ENCODE peak calls at places on chromosomes 6 and 20, in five cellular contexts. M, P, Q, B and U are unnamed samples.
A peak's percentile ranks its signal among the peaks of the same experiment; 100 is the strongest.

GRCh38 chr6:167244064-167244949 is 46.8 kb upstream of the UNC93A start:
- DNase-seq in M (no peak), P (no peak), Q (no peak), B (no peak), U (no peak)

GRCh38 chr20:37986873-37987601 is 46.2 kb downstream of the TTI1 start:
- DNase-seq in M (peak; percentile 81), P (no peak), Q (peak; percentile 55), B (peak; percentile 75), U (no peak)

GRCh38 chr20:13299401-13299800 is 78.3 kb downstream of the ISM1 start:
- DNase-seq in M (no peak), P (no peak), Q (no peak), B (no peak), U (no peak)

GRCh38 chr6:46113370-46113769 is 16.4 kb upstream of the ENPP4 start:
- DNase-seq in M (no peak), P (no peak), Q (no peak), B (no peak), U (no peak)

GRCh38 chr6:73074175-73074574 is 151.1 kb downstream of the KHDC1L start:
- DNase-seq in M (no peak), P (peak; percentile 79), Q (no peak), B (no peak), U (no peak)

GRCh38 chr6:29647927-29648642 is 8.8 kb upstream of the MOG start:
- DNase-seq in M (no peak), P (peak; percentile 36), Q (no peak), B (no peak), U (no peak)

GRCh38 chr6:89267918-89268317 is 47.2 kb downstream of the GABRR2 start:
- DNase-seq in M (no peak), P (no peak), Q (no peak), B (no peak), U (no peak)

GRCh38 chr20:58660855-58661254 is 9.8 kb downstream of the STX16 start:
- DNase-seq in M (no peak), P (no peak), Q (no peak), B (no peak), U (no peak)

GRCh38 chr6:33018904-33019303 is 9.5 kb upstream of the HLA-DOA start:
- DNase-seq in M (peak; percentile 49), P (no peak), Q (peak; percentile 79), B (no peak), U (no peak)

GRCh38 chr6:81734081-81734480 is 18.4 kb downstream of the TENT5A start:
- DNase-seq in M (no peak), P (no peak), Q (no peak), B (no peak), U (no peak)

GRCh38 chr6:82298012-82298411 is 50.5 kb upstream of the IBTK start:
- DNase-seq in M (no peak), P (peak; percentile 82), Q (no peak), B (no peak), U (no peak)

GRCh38 chr20:20462185-20462584 is 94.3 kb downstream of the INSM1 start:
- DNase-seq in M (no peak), P (no peak), Q (no peak), B (no peak), U (no peak)

GRCh38 chr20:19628570-19629134 is 129.4 kb upstream of the RIN2 start:
- DNase-seq in M (no peak), P (peak; percentile 64), Q (peak; percentile 24), B (peak; percentile 32), U (peak; percentile 16)

GRCh38 chr20:35436175-35436568 is 1.9 kb downstream of the GDF5 start:
- DNase-seq in M (no peak), P (no peak), Q (no peak), B (no peak), U (no peak)

GRCh38 chr20:35432430-35432735 is 5.6 kb downstream of the GDF5 start:
- DNase-seq in M (no peak), P (no peak), Q (no peak), B (no peak), U (no peak)

GRCh38 chr20:35433337-35433736 is 4.7 kb downstream of the GDF5 start:
- DNase-seq in M (no peak), P (no peak), Q (no peak), B (no peak), U (no peak)

GRCh38 chr20:35434085-35435005 is 3.7 kb downstream of the GDF5 start:
- DNase-seq in M (peak; percentile 54), P (no peak), Q (no peak), B (peak; percentile 31), U (no peak)

GRCh38 chr20:35437599-35437998 is 429 bp downstream of the GDF5 start:
- DNase-seq in M (no peak), P (no peak), Q (no peak), B (no peak), U (no peak)
- H3K27ac ChIP-seq in M (peak overlapping the region; percentile 36), P (no peak overlapping the region), Q (peak overlapping the region; percentile 57), B (no peak overlapping the region), U (no peak overlapping the region)

DNA sequence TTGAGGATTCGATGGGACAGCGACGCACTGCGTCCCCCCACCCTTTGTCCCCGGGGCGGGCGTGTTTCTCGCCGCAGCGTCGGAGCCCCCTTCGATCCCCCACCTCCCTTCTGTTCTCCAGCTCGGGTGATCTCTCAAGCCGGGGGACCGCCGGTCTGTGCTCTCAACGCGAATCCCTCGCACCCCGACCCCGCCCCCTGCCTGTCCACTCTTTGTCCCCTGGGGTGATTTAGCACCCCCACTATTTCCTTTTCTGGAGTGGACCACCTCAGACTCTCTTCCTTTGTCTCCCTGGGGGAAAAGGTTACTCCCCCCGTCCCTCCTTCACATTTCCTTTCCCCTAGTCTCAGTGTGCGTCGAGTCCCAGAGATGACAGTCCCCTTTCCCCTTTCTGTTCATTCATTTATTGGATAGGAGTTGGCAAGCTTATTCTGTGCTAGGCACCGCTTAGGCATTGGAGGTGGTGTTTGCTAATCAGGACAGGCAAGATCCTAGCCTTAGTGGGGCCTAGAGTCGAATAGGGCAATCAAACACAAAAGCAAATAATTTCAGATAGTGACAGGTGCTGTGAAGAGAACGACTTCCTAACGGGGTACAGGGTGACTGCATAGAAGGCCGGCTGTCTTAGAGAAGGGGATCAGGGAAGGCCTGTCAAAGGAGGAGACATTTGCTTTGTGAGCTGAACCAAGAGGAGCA is 671 bp downstream of the PTPN1 start:
- DNase-seq in M (peak; percentile 25), P (peak; percentile 27), Q (no peak), B (peak; percentile 44), U (no peak)
- H3K4me1 ChIP-seq in M (peaks cover 64% of the 10 kb centered on the region), P (peaks cover 33% of the 10 kb centered on the region), Q (peaks cover 26% of the 10 kb centered on the region), B (peaks cover 25% of the 10 kb centered on the region), U (peaks cover 45% of the 10 kb centered on the region)

GRCh38 chr6:162636167-162636566 is 91.4 kb downstream of the PRKN start:
- DNase-seq in M (no peak), P (no peak), Q (no peak), B (no peak), U (no peak)
- H3K27ac ChIP-seq in M (no peak overlapping the region), P (no peak overlapping the region), Q (no peak overlapping the region), B (no peak overlapping the region), U (no peak overlapping the region)

GRCh38 chr6:118708055-118708454 is 56.7 kb upstream of the CEP85L start:
- DNase-seq in M (no peak), P (no peak), Q (no peak), B (no peak), U (no peak)
- H3K4me1 ChIP-seq in M (peaks cover 32% of the 10 kb centered on the region), P (peaks cover 49% of the 10 kb centered on the region), Q (peaks cover 6% of the 10 kb centered on the region), B (peaks cover 9% of the 10 kb centered on the region), U (peaks cover 55% of the 10 kb centered on the region)